ENCODE peak calls at places on chromosome 12, in five cellular contexts. A, Y, B, W and T are unnamed samples.

GRCh38 chr12:110741795-110742717 is 635 bp downstream of the PPP1CC start:
- DNase-seq in A (peak; percentile 79), Y (peak; percentile 33), B (peak; percentile 56), W (peak; percentile 28), T (no peak)

GRCh38 chr12:116610971-116611541 is 51.9 kb downstream of the MAP1LC3B2 start:
- DNase-seq in A (no peak), Y (peak; percentile 20), B (no peak), W (no peak), T (no peak)

GRCh38 chr12:88577537-88577936 is 2.7 kb downstream of the KITLG start:
- DNase-seq in A (no peak), Y (no peak), B (no peak), W (no peak), T (no peak)

GRCh38 chr12:4852911-4853310 is 56.8 kb upstream of the KCNA1 start:
- DNase-seq in A (no peak), Y (no peak), B (no peak), W (no peak), T (no peak)

GRCh38 chr12:45302621-45303020 is 86.7 kb downstream of the ANO6 start:
- DNase-seq in A (no peak), Y (no peak), B (no peak), W (no peak), T (no peak)

GRCh38 chr12:96578526-96579125 is 89.2 kb downstream of the CFAP54 start:
- DNase-seq in A (peak; percentile 77), Y (no peak), B (no peak), W (no peak), T (no peak)

GRCh38 chr12:54384591-54385041 is at the start of gene ZNF385A:
- DNase-seq in A (no peak), Y (no peak), B (peak; percentile 73), W (no peak), T (no peak)

GRCh38 chr12:108640802-108641445 is 7.2 kb upstream of the SELPLG start:
- DNase-seq in A (no peak), Y (peak; percentile 32), B (peak; percentile 52), W (peak; percentile 51), T (no peak)

GRCh38 chr12:109804820-109805761 is 28.1 kb downstream of the TRPV4 start:
- DNase-seq in A (peak; percentile 71), Y (peak; percentile 61), B (peak; percentile 80), W (peak; percentile 72), T (no peak)

GRCh38 chr12:101051901-101052550 is 158.0 kb downstream of the SLC5A8 start:
- DNase-seq in A (no peak), Y (peak; percentile 60), B (no peak), W (no peak), T (no peak)

GRCh38 chr12:47216150-47216677 is 136.5 kb upstream of the AMIGO2 start:
- DNase-seq in A (no peak), Y (no peak), B (peak; percentile 60), W (no peak), T (no peak)

GRCh38 chr12:26830783-26831601 is 2.0 kb downstream of the ITPR2 start:
- DNase-seq in A (no peak), Y (peak; percentile 26), B (no peak), W (no peak), T (no peak)

GRCh38 chr12:13238204-13238603 is 41.7 kb downstream of the EMP1 start:
- DNase-seq in A (no peak), Y (no peak), B (no peak), W (no peak), T (no peak)

GRCh38 chr12:113063396-113064350 is 7.1 kb downstream of the DTX1 start:
- DNase-seq in A (no peak), Y (no peak), B (no peak), W (no peak), T (no peak)

GRCh38 chr12:100826323-100826722 is 31.7 kb downstream of the ANO4 start:
- DNase-seq in A (peak; percentile 81), Y (peak; percentile 25), B (no peak), W (peak; percentile 25), T (no peak)

GRCh38 chr12:53952335-53952694 is 2.4 kb upstream of the HOXC12 start:
- DNase-seq in A (peak; percentile 65), Y (no peak), B (no peak), W (no peak), T (no peak)

GRCh38 chr12:85865905-85866304 is 8.2 kb upstream of the NTS start:
- DNase-seq in A (peak; percentile 46), Y (no peak), B (no peak), W (no peak), T (no peak)

GRCh38 chr12:132127041-132127440 is 17.1 kb downstream of the DDX51 start:
- DNase-seq in A (no peak), Y (no peak), B (no peak), W (no peak), T (no peak)

GRCh38 chr12:6915023-6915788 is 826 bp downstream of the ENO2 start:
- DNase-seq in A (peak; percentile 81), Y (no peak), B (peak; percentile 49), W (no peak), T (no peak)

GRCh38 chr12:48851883-48852733 is at the start of gene DDX23:
- DNase-seq in A (peak; percentile 98), Y (peak; percentile 95), B (peak; percentile 96), W (peak; percentile 94), T (peak; percentile 97)

GRCh38 chr12:114476159-114476558 is 70.2 kb upstream of the TBX5 start:
- DNase-seq in A (peak; percentile 37), Y (no peak), B (no peak), W (no peak), T (no peak)

GRCh38 chr12:112705037-112705632 is 86.4 kb upstream of the RPH3A start:
- DNase-seq in A (peak; percentile 29), Y (no peak), B (no peak), W (no peak), T (no peak)

GRCh38 chr12:67786086-67786485 is 137.5 kb downstream of the DYRK2 start:
- DNase-seq in A (no peak), Y (no peak), B (no peak), W (no peak), T (no peak)

GRCh38 chr12:17079251-17079909 is 473.4 kb upstream of the LMO3 start:
- DNase-seq in A (no peak), Y (no peak), B (no peak), W (no peak), T (no peak)

GRCh38 chr12:115337693-115338543 is 653.9 kb upstream of the TBX3 start:
- DNase-seq in A (no peak), Y (peak; percentile 30), B (no peak), W (no peak), T (peak; percentile 83)

GRCh38 chr12:54019111-54019811 is 9.0 kb upstream of the HOXC6 start:
- DNase-seq in A (peak; percentile 51), Y (no peak), B (no peak), W (no peak), T (no peak)

GRCh38 chr12:70842136-70842535 is 78.4 kb downstream of the PTPRR start:
- DNase-seq in A (no peak), Y (no peak), B (no peak), W (no peak), T (no peak)

GRCh38 chr12:29744365-29744764 is 39.4 kb downstream of the TMTC1 start:
- DNase-seq in A (no peak), Y (no peak), B (no peak), W (no peak), T (no peak)

GRCh38 chr12:29741342-29742241 is 42.1 kb downstream of the TMTC1 start:
- DNase-seq in A (no peak), Y (no peak), B (no peak), W (no peak), T (no peak)

GRCh38 chr12:29742646-29743045 is 41.1 kb downstream of the TMTC1 start:
- DNase-seq in A (no peak), Y (no peak), B (no peak), W (no peak), T (no peak)

GRCh38 chr12:29743072-29743471 is 40.7 kb downstream of the TMTC1 start:
- DNase-seq in A (no peak), Y (no peak), B (no peak), W (no peak), T (no peak)

DNA sequence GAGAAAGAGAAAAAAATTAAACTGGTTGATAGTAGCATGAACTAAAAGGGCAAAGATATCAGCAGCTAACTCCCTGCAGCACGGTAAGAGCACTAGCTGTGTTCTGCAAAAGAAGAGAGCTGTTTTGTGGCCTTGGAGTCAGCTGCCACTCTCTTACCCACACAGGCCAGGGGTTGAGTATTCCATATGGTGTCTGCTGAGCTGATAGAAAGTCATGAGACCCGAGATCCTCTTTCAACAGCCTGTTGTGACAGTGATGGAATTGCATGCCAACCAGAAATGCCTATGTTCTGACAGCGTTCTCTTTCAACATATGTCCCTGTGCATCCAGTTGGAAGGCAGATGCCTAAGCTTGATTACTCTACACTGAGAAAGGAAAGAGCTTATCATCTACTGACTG is 39.9 kb downstream of the TMTC1 start:
- DNase-seq in A (no peak), Y (no peak), B (no peak), W (no peak), T (no peak)
- H3K4me1 ChIP-seq in A (no peaks in the 10 kb centered on the region), Y (no peaks in the 10 kb centered on the region), B (no peaks in the 10 kb centered on the region), W (no peaks in the 10 kb centered on the region), T (peaks cover 3% of the 10 kb centered on the region)

DNA sequence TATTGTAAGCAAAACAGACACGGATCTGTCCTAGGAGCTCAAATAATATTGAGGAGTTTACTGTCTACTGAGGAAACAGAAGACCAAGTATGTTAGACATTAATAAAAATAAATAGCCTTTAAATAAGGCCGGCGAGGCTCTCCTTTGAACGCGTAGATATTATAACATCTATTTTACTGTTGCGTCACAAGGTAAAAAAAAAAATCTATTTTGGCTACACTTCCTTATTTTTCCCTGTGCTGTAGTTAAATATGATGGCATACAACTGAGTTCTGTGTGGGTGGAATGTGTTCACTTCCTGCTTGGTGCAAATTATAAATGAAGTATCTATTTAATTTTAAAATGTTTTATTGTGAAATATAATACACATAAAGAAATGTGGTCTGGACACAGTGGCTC is 17.2 kb upstream of the RAD52 start:
- DNase-seq in A (no peak), Y (no peak), B (no peak), W (no peak), T (no peak)
- H3K4me1 ChIP-seq in A (peaks cover 10% of the 10 kb centered on the region), Y (no peaks in the 10 kb centered on the region), B (no peaks in the 10 kb centered on the region), W (no peaks in the 10 kb centered on the region), T (no peaks in the 10 kb centered on the region)

DNA sequence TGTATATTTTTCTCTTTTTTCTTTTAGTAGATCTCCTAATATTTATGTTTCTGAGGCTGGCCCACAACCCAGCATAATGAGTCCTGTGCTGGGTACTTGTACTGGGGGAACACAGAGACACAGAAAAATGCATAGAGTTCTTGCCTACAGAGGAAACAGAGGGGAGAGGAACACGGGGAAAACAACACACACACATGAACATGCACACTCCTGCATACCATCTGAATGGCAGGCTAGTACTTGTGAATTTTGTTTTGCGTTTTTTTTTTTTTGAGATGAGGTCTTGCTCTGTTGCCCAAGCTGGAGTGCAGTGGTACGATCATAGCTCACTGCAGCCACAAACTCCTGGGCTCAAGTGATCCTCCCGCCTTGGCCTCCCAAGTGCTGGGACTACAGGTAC is 21.2 kb downstream of the PITPNM2 start:
- DNase-seq in A (no peak), Y (no peak), B (no peak), W (no peak), T (no peak)
- H3K4me1 ChIP-seq in A (no peaks in the 10 kb centered on the region), Y (peaks cover 17% of the 10 kb centered on the region), B (peaks cover 44% of the 10 kb centered on the region), W (peaks cover 23% of the 10 kb centered on the region), T (no peaks in the 10 kb centered on the region)

DNA sequence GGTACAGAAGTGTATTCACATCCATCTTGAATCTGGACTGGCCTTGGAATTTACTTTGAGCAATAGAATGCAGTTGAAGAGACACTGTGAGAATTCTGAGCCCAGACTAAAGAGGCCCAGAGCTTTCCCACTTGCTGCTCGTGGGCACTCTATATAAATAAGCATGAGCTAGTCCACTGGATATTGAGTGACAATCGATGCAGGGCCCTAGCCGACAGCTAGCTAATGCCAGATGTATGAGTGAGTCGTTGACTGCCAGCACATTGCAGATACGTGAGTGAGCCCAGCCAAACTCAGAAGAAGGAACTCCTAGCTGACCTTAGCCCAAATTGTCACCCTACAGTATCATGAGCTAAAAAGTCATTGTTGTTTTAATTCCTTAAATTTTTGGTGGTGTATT is 24.9 kb downstream of the NAV3 start:
- DNase-seq in A (no peak), Y (no peak), B (no peak), W (no peak), T (no peak)
- H3K4me1 ChIP-seq in A (no peaks in the 10 kb centered on the region), Y (no peaks in the 10 kb centered on the region), B (no peaks in the 10 kb centered on the region), W (no peaks in the 10 kb centered on the region), T (no peaks in the 10 kb centered on the region)